ENCODE peak calls at places on chromosomes 4 and X, in seven cellular contexts. One of them, this sample, is unnamed.

GRCh38 chr4:157886650-157887049 is 286.2 kb downstream of the GASK1B start:
- DNase-seq in activated CD8-positive, alpha-beta memory T cell treated with anti-CD3 and anti-CD28 coated beads for 4 hours: no peak
- DNase-seq in ELF-1: no peak
- DNase-seq in GM23248: no peak
- DNase-seq in stomach: no peak
- DNase-seq in T-helper 1 cell: no peak
- DNase-seq in HEK293T: no peak
- DNase-seq in this sample: no peak

GRCh38 chr4:147570616-147571015 is 46.6 kb upstream of the TMEM184C start:
- DNase-seq in stomach: no peak
- DNase-seq in activated CD8-positive, alpha-beta memory T cell treated with anti-CD3 and anti-CD28 coated beads for 4 hours: no peak
- DNase-seq in ELF-1: no peak
- DNase-seq in GM23248: peak
- DNase-seq in T-helper 1 cell: no peak
- DNase-seq in HEK293T: no peak
- DNase-seq in this sample: no peak

GRCh38 chr4:174023641-174024040 is 259.8 kb downstream of the FBXO8 start:
- DNase-seq in stomach: no peak
- DNase-seq in HEK293T: no peak
- DNase-seq in activated CD8-positive, alpha-beta memory T cell treated with anti-CD3 and anti-CD28 coated beads for 4 hours: no peak
- DNase-seq in T-helper 1 cell: no peak
- DNase-seq in ELF-1: no peak
- DNase-seq in GM23248: peak
- DNase-seq in this sample: no peak

GRCh38 chrX:121308276-121308805 is 260.9 kb downstream of the GLUD2 start:
- DNase-seq in GM23248: peak
- DNase-seq in ELF-1: peak
- DNase-seq in HEK293T: peak
- DNase-seq in activated CD8-positive, alpha-beta memory T cell treated with anti-CD3 and anti-CD28 coated beads for 4 hours: peak
- DNase-seq in T-helper 1 cell: no peak
- DNase-seq in stomach: no peak
- DNase-seq in this sample: no peak

GRCh38 chr4:164221631-164222030 is 532.3 kb upstream of the SMIM31 start:
- DNase-seq in GM23248: peak
- DNase-seq in stomach: no peak
- DNase-seq in ELF-1: no peak
- DNase-seq in activated CD8-positive, alpha-beta memory T cell treated with anti-CD3 and anti-CD28 coated beads for 4 hours: no peak
- DNase-seq in T-helper 1 cell: no peak
- DNase-seq in HEK293T: no peak
- DNase-seq in this sample: no peak

GRCh38 chr4:164058775-164059174 is 564.3 kb downstream of the TMA16 start:
- DNase-seq in stomach: no peak
- DNase-seq in HEK293T: no peak
- DNase-seq in T-helper 1 cell: no peak
- DNase-seq in ELF-1: no peak
- DNase-seq in activated CD8-positive, alpha-beta memory T cell treated with anti-CD3 and anti-CD28 coated beads for 4 hours: no peak
- DNase-seq in GM23248: no peak
- DNase-seq in this sample: no peak

GRCh38 chr4:5918331-5919030 is 25.6 kb upstream of the CRMP1 start:
- DNase-seq in GM23248: no peak
- DNase-seq in ELF-1: no peak
- DNase-seq in HEK293T: no peak
- DNase-seq in T-helper 1 cell: no peak
- DNase-seq in activated CD8-positive, alpha-beta memory T cell treated with anti-CD3 and anti-CD28 coated beads for 4 hours: no peak
- DNase-seq in stomach: no peak
- DNase-seq in this sample: no peak

GRCh38 chr4:7210818-7211217 is 18.5 kb downstream of the SORCS2 start:
- DNase-seq in ELF-1: no peak
- DNase-seq in stomach: no peak
- DNase-seq in T-helper 1 cell: no peak
- DNase-seq in GM23248: peak
- DNase-seq in activated CD8-positive, alpha-beta memory T cell treated with anti-CD3 and anti-CD28 coated beads for 4 hours: no peak
- DNase-seq in HEK293T: no peak
- DNase-seq in this sample: no peak

GRCh38 chr4:6221296-6221850 is 21.0 kb upstream of the JAKMIP1 start:
- DNase-seq in stomach: peak
- DNase-seq in GM23248: no peak
- DNase-seq in HEK293T: no peak
- DNase-seq in ELF-1: peak
- DNase-seq in T-helper 1 cell: no peak
- DNase-seq in activated CD8-positive, alpha-beta memory T cell treated with anti-CD3 and anti-CD28 coated beads for 4 hours: no peak
- DNase-seq in this sample: no peak

GRCh38 chr4:73947239-73947985 is 34.4 kb downstream of the PF4 start:
- DNase-seq in HEK293T: no peak
- DNase-seq in activated CD8-positive, alpha-beta memory T cell treated with anti-CD3 and anti-CD28 coated beads for 4 hours: no peak
- DNase-seq in T-helper 1 cell: no peak
- DNase-seq in ELF-1: no peak
- DNase-seq in GM23248: no peak
- DNase-seq in stomach: no peak
- DNase-seq in this sample: no peak

GRCh38 chr4:86218721-86219481 is 141.0 kb downstream of the MAPK10 start:
- DNase-seq in stomach: no peak
- DNase-seq in ELF-1: no peak
- DNase-seq in GM23248: peak
- DNase-seq in activated CD8-positive, alpha-beta memory T cell treated with anti-CD3 and anti-CD28 coated beads for 4 hours: no peak
- DNase-seq in HEK293T: no peak
- DNase-seq in T-helper 1 cell: no peak
- DNase-seq in this sample: no peak

GRCh38 chrX:55841962-55842752 is 124.6 kb downstream of the RRAGB start:
- DNase-seq in stomach: no peak
- DNase-seq in GM23248: no peak
- DNase-seq in activated CD8-positive, alpha-beta memory T cell treated with anti-CD3 and anti-CD28 coated beads for 4 hours: no peak
- DNase-seq in HEK293T: no peak
- DNase-seq in ELF-1: peak
- DNase-seq in T-helper 1 cell: no peak
- DNase-seq in this sample: no peak

GRCh38 chr4:139300431-139301142 is 718 bp upstream of the NAA15 start:
- DNase-seq in T-helper 1 cell: no peak
- DNase-seq in activated CD8-positive, alpha-beta memory T cell treated with anti-CD3 and anti-CD28 coated beads for 4 hours: no peak
- DNase-seq in HEK293T: no peak
- DNase-seq in stomach: no peak
- DNase-seq in ELF-1: no peak
- DNase-seq in GM23248: peak
- DNase-seq in this sample: no peak

GRCh38 chr4:188262464-188262863 is 123.2 kb downstream of the TRIML1 start:
- DNase-seq in ELF-1: no peak
- DNase-seq in stomach: no peak
- DNase-seq in activated CD8-positive, alpha-beta memory T cell treated with anti-CD3 and anti-CD28 coated beads for 4 hours: no peak
- DNase-seq in GM23248: no peak
- DNase-seq in HEK293T: no peak
- DNase-seq in T-helper 1 cell: no peak
- DNase-seq in this sample: no peak

GRCh38 chr4:80265571-80266266 is 745 bp upstream of the FGF5 start:
- DNase-seq in GM23248: peak
- DNase-seq in activated CD8-positive, alpha-beta memory T cell treated with anti-CD3 and anti-CD28 coated beads for 4 hours: no peak
- DNase-seq in ELF-1: peak
- DNase-seq in HEK293T: peak
- DNase-seq in stomach: no peak
- DNase-seq in T-helper 1 cell: no peak
- DNase-seq in this sample: no peak

GRCh38 chr4:39978378-39978775 is 666 bp upstream of the PDS5A start:
- DNase-seq in T-helper 1 cell: no peak
- DNase-seq in HEK293T: no peak
- DNase-seq in activated CD8-positive, alpha-beta memory T cell treated with anti-CD3 and anti-CD28 coated beads for 4 hours: no peak
- DNase-seq in ELF-1: no peak
- DNase-seq in GM23248: no peak
- DNase-seq in stomach: no peak
- DNase-seq in this sample: no peak

GRCh38 chr4:75889537-75890199 is 12.6 kb downstream of the PPEF2 start:
- DNase-seq in ELF-1: no peak
- DNase-seq in HEK293T: no peak
- DNase-seq in activated CD8-positive, alpha-beta memory T cell treated with anti-CD3 and anti-CD28 coated beads for 4 hours: no peak
- DNase-seq in T-helper 1 cell: no peak
- DNase-seq in stomach: no peak
- DNase-seq in GM23248: no peak
- DNase-seq in this sample: no peak

GRCh38 chr4:40492747-40493146 is 136.9 kb downstream of the RBM47 start:
- DNase-seq in GM23248: no peak
- DNase-seq in stomach: no peak
- DNase-seq in T-helper 1 cell: no peak
- DNase-seq in HEK293T: no peak
- DNase-seq in activated CD8-positive, alpha-beta memory T cell treated with anti-CD3 and anti-CD28 coated beads for 4 hours: no peak
- DNase-seq in ELF-1: no peak
- DNase-seq in this sample: no peak

GRCh38 chr4:120915311-120915710 is 7.2 kb downstream of the PRDM5 start:
- DNase-seq in ELF-1: no peak
- DNase-seq in HEK293T: no peak
- DNase-seq in stomach: no peak
- DNase-seq in GM23248: no peak
- DNase-seq in T-helper 1 cell: no peak
- DNase-seq in activated CD8-positive, alpha-beta memory T cell treated with anti-CD3 and anti-CD28 coated beads for 4 hours: no peak
- DNase-seq in this sample: no peak

GRCh38 chr4:178137732-178138471 is 695.7 kb upstream of the AGA start:
- DNase-seq in HEK293T: no peak
- DNase-seq in activated CD8-positive, alpha-beta memory T cell treated with anti-CD3 and anti-CD28 coated beads for 4 hours: no peak
- DNase-seq in stomach: no peak
- DNase-seq in ELF-1: no peak
- DNase-seq in T-helper 1 cell: no peak
- DNase-seq in GM23248: no peak
- DNase-seq in this sample: no peak

GRCh38 chr4:94014484-94015136 is 186.1 kb downstream of the ATOH1 start:
- DNase-seq in HEK293T: no peak
- DNase-seq in GM23248: no peak
- DNase-seq in T-helper 1 cell: no peak
- DNase-seq in stomach: no peak
- DNase-seq in activated CD8-positive, alpha-beta memory T cell treated with anti-CD3 and anti-CD28 coated beads for 4 hours: no peak
- DNase-seq in ELF-1: no peak
- DNase-seq in this sample: no peak

GRCh38 chr4:78666830-78667258 is 109.3 kb upstream of the BMP2K start:
- DNase-seq in GM23248: no peak
- DNase-seq in ELF-1: no peak
- DNase-seq in HEK293T: no peak
- DNase-seq in T-helper 1 cell: no peak
- DNase-seq in activated CD8-positive, alpha-beta memory T cell treated with anti-CD3 and anti-CD28 coated beads for 4 hours: no peak
- DNase-seq in stomach: no peak
- DNase-seq in this sample: no peak

GRCh38 chr4:74205559-74205958 is 47.6 kb downstream of the MTHFD2L start:
- DNase-seq in ELF-1: no peak
- DNase-seq in HEK293T: no peak
- DNase-seq in stomach: no peak
- DNase-seq in activated CD8-positive, alpha-beta memory T cell treated with anti-CD3 and anti-CD28 coated beads for 4 hours: no peak
- DNase-seq in GM23248: no peak
- DNase-seq in T-helper 1 cell: no peak
- DNase-seq in this sample: no peak

GRCh38 chr4:119209077-119209476 is 3.4 kb upstream of the USP53 start:
- DNase-seq in GM23248: peak
- DNase-seq in ELF-1: no peak
- DNase-seq in T-helper 1 cell: no peak
- DNase-seq in stomach: no peak
- DNase-seq in HEK293T: no peak
- DNase-seq in activated CD8-positive, alpha-beta memory T cell treated with anti-CD3 and anti-CD28 coated beads for 4 hours: peak
- DNase-seq in this sample: no peak

GRCh38 chr4:12399781-12400180 is 971.1 kb upstream of the HS3ST1 start:
- DNase-seq in ELF-1: no peak
- DNase-seq in activated CD8-positive, alpha-beta memory T cell treated with anti-CD3 and anti-CD28 coated beads for 4 hours: no peak
- DNase-seq in HEK293T: no peak
- DNase-seq in stomach: no peak
- DNase-seq in GM23248: no peak
- DNase-seq in T-helper 1 cell: no peak
- DNase-seq in this sample: no peak

GRCh38 chr4:8291036-8291682 is 21.6 kb downstream of the HTRA3 start:
- DNase-seq in ELF-1: no peak
- DNase-seq in activated CD8-positive, alpha-beta memory T cell treated with anti-CD3 and anti-CD28 coated beads for 4 hours: no peak
- DNase-seq in HEK293T: no peak
- DNase-seq in stomach: no peak
- DNase-seq in T-helper 1 cell: no peak
- DNase-seq in GM23248: no peak
- DNase-seq in this sample: no peak

GRCh38 chr4:5478116-5478515 is 230.2 kb downstream of the EVC2 start:
- DNase-seq in T-helper 1 cell: no peak
- DNase-seq in stomach: no peak
- DNase-seq in GM23248: no peak
- DNase-seq in ELF-1: peak
- DNase-seq in activated CD8-positive, alpha-beta memory T cell treated with anti-CD3 and anti-CD28 coated beads for 4 hours: no peak
- DNase-seq in HEK293T: no peak
- DNase-seq in this sample: no peak

GRCh38 chr4:133921280-133922195 is 280.1 kb downstream of the PABPC4L start:
- DNase-seq in T-helper 1 cell: no peak
- DNase-seq in HEK293T: no peak
- DNase-seq in ELF-1: peak
- DNase-seq in activated CD8-positive, alpha-beta memory T cell treated with anti-CD3 and anti-CD28 coated beads for 4 hours: no peak
- DNase-seq in GM23248: peak
- DNase-seq in stomach: no peak
- DNase-seq in this sample: no peak

GRCh38 chr4:53119685-53120084 is 246.2 kb downstream of the SCFD2 start:
- DNase-seq in ELF-1: peak
- DNase-seq in T-helper 1 cell: no peak
- DNase-seq in HEK293T: peak
- DNase-seq in stomach: no peak
- DNase-seq in GM23248: peak
- DNase-seq in activated CD8-positive, alpha-beta memory T cell treated with anti-CD3 and anti-CD28 coated beads for 4 hours: no peak
- DNase-seq in this sample: no peak

GRCh38 chr4:3248811-3249661 is at the start of gene MSANTD1:
- DNase-seq in HEK293T: no peak
- DNase-seq in stomach: no peak
- DNase-seq in activated CD8-positive, alpha-beta memory T cell treated with anti-CD3 and anti-CD28 coated beads for 4 hours: no peak
- DNase-seq in T-helper 1 cell: no peak
- DNase-seq in GM23248: peak
- DNase-seq in ELF-1: peak
- DNase-seq in this sample: no peak

This sample was measured in glomerular endothelial cell.